ENCODE peak calls at places on chromosomes 2 and 18, in five cellular contexts. One of them, this sample, is unnamed.

GRCh38 chr2:45840481-45840880 is 189.0 kb downstream of the PRKCE start:
- DNase-seq in AG04450: no peak
- DNase-seq in K562: no peak
- DNase-seq in mesothelial cell of epicardium: no peak
- DNase-seq in posterior vena cava: no peak
- DNase-seq in this sample: no peak

GRCh38 chr18:7038330-7038846 is 79.2 kb downstream of the LAMA1 start:
- DNase-seq in AG04450: peak
- DNase-seq in K562: peak
- DNase-seq in mesothelial cell of epicardium: peak
- DNase-seq in posterior vena cava: peak
- DNase-seq in this sample: peak

GRCh38 chr2:215466097-215466909 is 30.4 kb upstream of the FN1 start:
- DNase-seq in AG04450: no peak
- DNase-seq in K562: no peak
- DNase-seq in mesothelial cell of epicardium: no peak
- DNase-seq in posterior vena cava: no peak
- DNase-seq in this sample: no peak

GRCh38 chr2:14516844-14517243 is 115.7 kb upstream of the LRATD1 start:
- DNase-seq in AG04450: peak
- DNase-seq in K562: no peak
- DNase-seq in mesothelial cell of epicardium: no peak
- DNase-seq in posterior vena cava: no peak
- DNase-seq in this sample: peak

GRCh38 chr2:1884933-1885580 is 140.7 kb upstream of the PXDN start:
- DNase-seq in AG04450: no peak
- DNase-seq in K562: no peak
- DNase-seq in mesothelial cell of epicardium: no peak
- DNase-seq in posterior vena cava: peak
- DNase-seq in this sample: peak

GRCh38 chr2:22826658-22827165 is 558.3 kb upstream of the KLHL29 start:
- DNase-seq in AG04450: no peak
- DNase-seq in K562: no peak
- DNase-seq in mesothelial cell of epicardium: no peak
- DNase-seq in posterior vena cava: no peak
- DNase-seq in this sample: no peak

GRCh38 chr2:118474151-118474561 is 373.3 kb downstream of the EN1 start:
- DNase-seq in AG04450: no peak
- DNase-seq in K562: no peak
- DNase-seq in mesothelial cell of epicardium: no peak
- DNase-seq in posterior vena cava: no peak
- DNase-seq in this sample: no peak

GRCh38 chr18:36331541-36331971 is 34.0 kb downstream of the FHOD3 start:
- DNase-seq in AG04450: no peak
- DNase-seq in K562: no peak
- DNase-seq in mesothelial cell of epicardium: no peak
- DNase-seq in posterior vena cava: no peak
- DNase-seq in this sample: no peak

GRCh38 chr18:49858309-49859005 is 45.1 kb upstream of the ACAA2 start:
- DNase-seq in AG04450: peak
- DNase-seq in K562: peak
- DNase-seq in mesothelial cell of epicardium: peak
- DNase-seq in posterior vena cava: peak
- DNase-seq in this sample: peak